ENCODE peak calls at places on chromosome 12, in six cellular contexts. B is MM.1S, S is HCT116, G is K562, N is PC-3, D is astrocyte. R is an unnamed sample.

GRCh38 chr12:48078901-48079300 is 27.0 kb downstream of the SENP1 start:
- DNase-seq in N (no peak), B (no peak), G (no peak), S (no peak), D (peak; percentile 22), R (no peak)

GRCh38 chr12:53345486-53346195 is 9.5 kb upstream of the SP7 start:
- DNase-seq in D (no peak), G (no peak), B (no peak), S (no peak), N (no peak), R (peak; percentile 57)

GRCh38 chr12:26683443-26683842 is 149.6 kb downstream of the ITPR2 start:
- DNase-seq in N (no peak), B (no peak), D (no peak), G (no peak), S (no peak), R (no peak)

GRCh38 chr12:96850676-96851075 is 56.4 kb upstream of the NEDD1 start:
- DNase-seq in B (no peak), N (no peak), D (no peak), S (no peak), G (no peak), R (no peak)

GRCh38 chr12:94157891-94158495 is 9.6 kb downstream of the PLXNC1 start:
- DNase-seq in S (no peak), D (no peak), N (no peak), G (no peak), B (peak; percentile 64), R (no peak)

GRCh38 chr12:89544027-89544426 is 18.2 kb upstream of the POC1B start:
- DNase-seq in D (no peak), N (no peak), B (no peak), S (no peak), G (no peak), R (no peak)

GRCh38 chr12:33575346-33575745 is 135.7 kb upstream of the SYT10 start:
- DNase-seq in G (no peak), B (no peak), N (no peak), S (no peak), D (no peak), R (no peak)

GRCh38 chr12:41795910-41796309 is 348.8 kb downstream of the GXYLT1 start:
- DNase-seq in G (no peak), S (peak; percentile 4), B (no peak), D (no peak), N (peak; percentile 27), R (peak; percentile 5)

GRCh38 chr12:6553051-6553868 is 2.6 kb downstream of the IFFO1 start:
- DNase-seq in G (no peak), N (no peak), B (no peak), S (no peak), D (peak; percentile 56), R (no peak)

GRCh38 chr12:108799528-108800243 is 57.7 kb downstream of the SSH1 start:
- DNase-seq in B (no peak), D (no peak), N (no peak), S (no peak), G (no peak), R (no peak)

GRCh38 chr12:59182191-59182590 is 261.9 kb upstream of the LRIG3 start:
- DNase-seq in B (peak; percentile 66), S (no peak), G (no peak), D (no peak), N (no peak), R (no peak)

GRCh38 chr12:57332646-57333312 is 81.8 kb upstream of the STAC3 start:
- DNase-seq in N (peak; percentile 67), S (no peak), D (peak; percentile 16), G (no peak), B (no peak), R (no peak)

GRCh38 chr12:115481141-115481540 is 796.4 kb downstream of the MED13L start:
- DNase-seq in D (no peak), B (peak; percentile 67), G (no peak), S (no peak), N (peak; percentile 7), R (no peak)

GRCh38 chr12:124753230-124753595 is 110.5 kb downstream of the SCARB1 start:
- DNase-seq in N (no peak), S (no peak), B (no peak), G (no peak), D (no peak), R (no peak)

GRCh38 chr12:42776396-42776795 is 186.8 kb upstream of the PRICKLE1 start:
- DNase-seq in N (no peak), D (no peak), S (no peak), G (no peak), B (no peak), R (no peak)

GRCh38 chr12:68012712-68013111 is 23.5 kb downstream of the IFNG-AS1 start:
- DNase-seq in N (no peak), B (no peak), D (no peak), S (no peak), G (no peak), R (no peak)

GRCh38 chr12:116010467-116010866 is 267.0 kb downstream of the MED13L start:
- DNase-seq in B (no peak), N (no peak), S (no peak), G (no peak), D (no peak), R (no peak)

GRCh38 chr12:31600252-31600651 is 9.3 kb upstream of the DENND5B start:
- DNase-seq in D (no peak), N (no peak), S (no peak), G (no peak), B (no peak), R (no peak)

GRCh38 chr12:45439039-45439438 is 223.1 kb downstream of the ANO6 start:
- DNase-seq in G (no peak), B (no peak), S (peak; percentile 8), D (peak; percentile 65), N (peak; percentile 20), R (no peak)

GRCh38 chr12:81257952-81258551 is 180.2 kb downstream of the ACSS3 start:
- DNase-seq in B (peak; percentile 62), D (peak; percentile 36), S (peak; percentile 28), N (peak; percentile 66), G (no peak), R (peak; percentile 66)

GRCh38 chr12:24436667-24437066 is 487.2 kb upstream of the SOX5 start:
- DNase-seq in B (no peak), S (no peak), G (no peak), N (no peak), D (no peak), R (no peak)

GRCh38 chr12:111063296-111064026 is 143.1 kb upstream of the MYL2 start:
- DNase-seq in B (no peak), N (peak; percentile 99), S (no peak), D (peak; percentile 47), G (no peak), R (no peak)

GRCh38 chr12:124597041-124597440 is 29.6 kb upstream of the NCOR2 start:
- DNase-seq in S (no peak), D (no peak), N (no peak), G (no peak), B (no peak), R (no peak)

GRCh38 chr12:113061061-113061694 is 4.6 kb downstream of the DTX1 start:
- DNase-seq in N (no peak), G (no peak), D (no peak), B (no peak), S (no peak), R (no peak)
- H2AFZ ChIP-seq in N (no peak overlapping the region), G (no peak overlapping the region), D (no peak overlapping the region), B (no peak overlapping the region), S (no peak overlapping the region), R (no peak overlapping the region)

GRCh38 chr12:49553512-49554088 is 14.3 kb downstream of the MCRS1 start:
- DNase-seq in D (no peak), B (peak; percentile 65), N (peak; percentile 60), G (peak; percentile 68), S (peak; percentile 45), R (peak; percentile 44)

GRCh38 chr12:49552014-49552413 is 13.2 kb downstream of the KCNH3 start:
- DNase-seq in G (no peak), N (peak; percentile 24), S (no peak), D (no peak), B (no peak), R (no peak)

GRCh38 chr12:49552899-49553298 is 14.1 kb downstream of the KCNH3 start:
- DNase-seq in N (no peak), D (no peak), G (no peak), S (no peak), B (no peak), R (no peak)

GRCh38 chr12:49550853-49551252 is 12.0 kb downstream of the KCNH3 start:
- DNase-seq in N (no peak), B (no peak), G (no peak), S (no peak), D (no peak), R (no peak)

GRCh38 chr12:49552425-49552824 is 13.6 kb downstream of the KCNH3 start:
- DNase-seq in D (no peak), B (no peak), G (no peak), S (no peak), N (no peak), R (no peak)
- TF ChIP-seq EZH2 in D (no peak), B (no peak), G (no peak), S (no peak), N (no peak), R (no peak)

GRCh38 chr12:92558806-92559205 is 144.0 kb upstream of the PLEKHG7 start:
- DNase-seq in N (no peak), G (no peak), S (no peak), D (peak; percentile 32), B (no peak), R (no peak)

GRCh38 chr12:92561543-92561899 is 141.3 kb upstream of the PLEKHG7 start:
- DNase-seq in N (no peak), S (no peak), B (no peak), G (no peak), D (peak; percentile 92), R (peak; percentile 72)

GRCh38 chr12:92560713-92561542 is 141.9 kb upstream of the PLEKHG7 start:
- DNase-seq in N (no peak), B (no peak), D (no peak), G (no peak), S (no peak), R (no peak)

GRCh38 chr12:92558241-92558773 is 144.5 kb upstream of the PLEKHG7 start:
- DNase-seq in G (no peak), N (no peak), B (no peak), S (no peak), D (no peak), R (no peak)

GRCh38 chr12:92562063-92562734 is 140.6 kb upstream of the PLEKHG7 start:
- DNase-seq in S (no peak), N (no peak), G (no peak), D (no peak), B (no peak), R (no peak)
- H2AFZ ChIP-seq in S (no peak overlapping the region), N (no peak overlapping the region), G (no peak overlapping the region), D (no peak overlapping the region), B (no peak overlapping the region), R (no peak overlapping the region)

DNA sequence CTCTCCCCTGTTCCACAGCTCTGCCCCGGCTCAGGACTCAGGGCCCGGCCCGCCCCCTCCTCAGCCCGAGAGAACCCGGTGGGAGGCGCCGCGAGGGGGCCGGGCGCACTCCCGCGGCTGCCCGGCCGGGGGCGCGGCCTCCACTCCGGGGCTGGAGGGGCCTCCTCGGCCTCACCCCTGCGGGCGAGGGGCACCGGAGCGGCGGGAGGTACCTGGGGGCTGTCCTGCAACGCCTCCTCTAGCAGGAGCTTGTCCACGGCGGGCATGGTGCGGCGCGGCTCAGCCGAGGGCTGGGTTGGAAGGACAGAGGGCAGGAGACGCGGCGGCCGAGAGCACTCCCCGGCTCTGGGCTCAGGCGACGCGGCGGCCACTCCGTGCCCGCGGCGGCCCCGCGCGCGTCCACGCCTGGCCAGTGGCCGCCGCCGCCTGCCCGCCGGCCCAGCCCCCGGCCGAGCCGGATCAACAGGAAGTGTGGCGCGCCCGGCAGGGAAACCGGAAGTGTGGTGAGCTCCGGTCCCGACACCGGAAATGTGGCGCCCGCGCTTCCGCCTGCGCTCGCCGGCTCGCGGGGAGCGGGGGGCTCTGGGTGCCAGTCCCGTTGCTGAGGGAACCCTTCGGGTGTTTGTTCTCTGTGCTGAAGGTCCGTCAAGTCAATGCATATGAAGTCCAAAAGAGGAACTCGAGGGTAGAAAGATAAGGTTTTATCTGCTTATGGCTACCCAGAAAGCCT is at the start of gene APPL2:
- DNase-seq in S (peak; percentile 63), D (peak; percentile 76), G (peak; percentile 93), B (peak; percentile 88), N (peak; percentile 92), R (peak; percentile 87)
- TF ChIP-seq EZH2 in S (no peak), D (no peak), G (no peak), B (no peak), N (no peak), R (no peak)